ENCODE peak calls at places on chromosomes 4 and X, in nine cellular contexts. One of them, this sample, is unnamed.

GRCh38 chrX:48676106-48676892 is 7.3 kb upstream of the WAS start:
- DNase-seq in heart right ventricle: peak
- DNase-seq in RWPE2: peak
- DNase-seq in body of pancreas: peak
- DNase-seq in A549: peak
- DNase-seq in GM06990: peak
- DNase-seq in pancreas: peak
- DNase-seq in glutamatergic neuron: peak
- DNase-seq in prostate gland: peak
- DNase-seq in this sample: peak

GRCh38 chrX:48800574-48801280 is 1.1 kb upstream of the HDAC6 start:
- DNase-seq in GM06990: no peak
- DNase-seq in pancreas: no peak
- DNase-seq in prostate gland: no peak
- DNase-seq in RWPE2: no peak
- DNase-seq in glutamatergic neuron: no peak
- DNase-seq in heart right ventricle: no peak
- DNase-seq in body of pancreas: no peak
- DNase-seq in A549: no peak
- DNase-seq in this sample: no peak

GRCh38 chr4:183637461-183637860 is 21.5 kb downstream of the RWDD4 start:
- DNase-seq in A549: no peak
- DNase-seq in heart right ventricle: no peak
- DNase-seq in glutamatergic neuron: no peak
- DNase-seq in body of pancreas: no peak
- DNase-seq in RWPE2: no peak
- DNase-seq in GM06990: no peak
- DNase-seq in pancreas: no peak
- DNase-seq in prostate gland: no peak
- DNase-seq in this sample: no peak

GRCh38 chr4:188812644-188813043 is 673.4 kb downstream of the TRIML1 start:
- DNase-seq in RWPE2: no peak
- DNase-seq in glutamatergic neuron: no peak
- DNase-seq in A549: no peak
- DNase-seq in heart right ventricle: no peak
- DNase-seq in body of pancreas: no peak
- DNase-seq in GM06990: no peak
- DNase-seq in pancreas: no peak
- DNase-seq in prostate gland: no peak
- DNase-seq in this sample: no peak

GRCh38 chr4:41258783-41259182 is 2.1 kb downstream of the UCHL1 start:
- DNase-seq in body of pancreas: peak
- DNase-seq in pancreas: no peak
- DNase-seq in A549: peak
- DNase-seq in heart right ventricle: no peak
- DNase-seq in glutamatergic neuron: peak
- DNase-seq in GM06990: no peak
- DNase-seq in RWPE2: no peak
- DNase-seq in prostate gland: peak
- DNase-seq in this sample: no peak

GRCh38 chr4:125520258-125520990 is 205.7 kb downstream of the FAT4 start:
- DNase-seq in GM06990: no peak
- DNase-seq in body of pancreas: no peak
- DNase-seq in RWPE2: no peak
- DNase-seq in prostate gland: no peak
- DNase-seq in A549: no peak
- DNase-seq in pancreas: no peak
- DNase-seq in heart right ventricle: no peak
- DNase-seq in glutamatergic neuron: no peak
- DNase-seq in this sample: no peak

GRCh38 chrX:96889726-96890125 is 6.0 kb downstream of the RPA4 start:
- DNase-seq in RWPE2: no peak
- DNase-seq in A549: no peak
- DNase-seq in heart right ventricle: no peak
- DNase-seq in body of pancreas: no peak
- DNase-seq in pancreas: no peak
- DNase-seq in prostate gland: no peak
- DNase-seq in glutamatergic neuron: no peak
- DNase-seq in GM06990: no peak
- DNase-seq in this sample: no peak

GRCh38 chr4:158906073-158906472 is 137.2 kb downstream of the FNIP2 start:
- DNase-seq in heart right ventricle: no peak
- DNase-seq in GM06990: peak
- DNase-seq in body of pancreas: no peak
- DNase-seq in pancreas: no peak
- DNase-seq in glutamatergic neuron: no peak
- DNase-seq in prostate gland: no peak
- DNase-seq in RWPE2: no peak
- DNase-seq in A549: no peak
- DNase-seq in this sample: no peak

GRCh38 chrX:12139934-12140611 is 1.8 kb downstream of the FRMPD4 start:
- DNase-seq in GM06990: no peak
- DNase-seq in body of pancreas: no peak
- DNase-seq in pancreas: no peak
- DNase-seq in A549: no peak
- DNase-seq in RWPE2: no peak
- DNase-seq in glutamatergic neuron: no peak
- DNase-seq in heart right ventricle: no peak
- DNase-seq in prostate gland: no peak
- DNase-seq in this sample: no peak

GRCh38 chr4:141410839-141411238 is 190.1 kb downstream of the ZNF330 start:
- DNase-seq in pancreas: no peak
- DNase-seq in glutamatergic neuron: no peak
- DNase-seq in GM06990: no peak
- DNase-seq in body of pancreas: no peak
- DNase-seq in A549: no peak
- DNase-seq in RWPE2: no peak
- DNase-seq in heart right ventricle: no peak
- DNase-seq in prostate gland: no peak
- DNase-seq in this sample: no peak

GRCh38 chr4:184439856-184440592 is 34.3 kb downstream of the IRF2 start:
- DNase-seq in RWPE2: no peak
- DNase-seq in A549: no peak
- DNase-seq in pancreas: no peak
- DNase-seq in heart right ventricle: no peak
- DNase-seq in prostate gland: peak
- DNase-seq in GM06990: no peak
- DNase-seq in glutamatergic neuron: no peak
- DNase-seq in body of pancreas: peak
- DNase-seq in this sample: no peak

GRCh38 chr4:143016171-143016570 is 168.5 kb upstream of the USP38 start:
- DNase-seq in heart right ventricle: no peak
- DNase-seq in pancreas: no peak
- DNase-seq in glutamatergic neuron: no peak
- DNase-seq in prostate gland: no peak
- DNase-seq in RWPE2: no peak
- DNase-seq in A549: no peak
- DNase-seq in body of pancreas: no peak
- DNase-seq in GM06990: no peak
- DNase-seq in this sample: no peak

GRCh38 chr4:57905965-57906364 is 795.8 kb upstream of the IGFBP7 start:
- DNase-seq in pancreas: no peak
- DNase-seq in RWPE2: no peak
- DNase-seq in body of pancreas: no peak
- DNase-seq in prostate gland: no peak
- DNase-seq in A549: no peak
- DNase-seq in GM06990: no peak
- DNase-seq in heart right ventricle: no peak
- DNase-seq in glutamatergic neuron: no peak
- DNase-seq in this sample: no peak

GRCh38 chr4:20017439-20017838 is 234.3 kb upstream of the SLIT2 start:
- DNase-seq in A549: no peak
- DNase-seq in pancreas: no peak
- DNase-seq in prostate gland: no peak
- DNase-seq in GM06990: no peak
- DNase-seq in glutamatergic neuron: no peak
- DNase-seq in heart right ventricle: no peak
- DNase-seq in RWPE2: no peak
- DNase-seq in body of pancreas: no peak
- DNase-seq in this sample: no peak

GRCh38 chrX:133297284-133297683 is 79.1 kb upstream of the TFDP3 start:
- DNase-seq in pancreas: no peak
- DNase-seq in RWPE2: no peak
- DNase-seq in body of pancreas: no peak
- DNase-seq in glutamatergic neuron: no peak
- DNase-seq in prostate gland: no peak
- DNase-seq in A549: no peak
- DNase-seq in heart right ventricle: no peak
- DNase-seq in GM06990: no peak
- DNase-seq in this sample: no peak

DNA sequence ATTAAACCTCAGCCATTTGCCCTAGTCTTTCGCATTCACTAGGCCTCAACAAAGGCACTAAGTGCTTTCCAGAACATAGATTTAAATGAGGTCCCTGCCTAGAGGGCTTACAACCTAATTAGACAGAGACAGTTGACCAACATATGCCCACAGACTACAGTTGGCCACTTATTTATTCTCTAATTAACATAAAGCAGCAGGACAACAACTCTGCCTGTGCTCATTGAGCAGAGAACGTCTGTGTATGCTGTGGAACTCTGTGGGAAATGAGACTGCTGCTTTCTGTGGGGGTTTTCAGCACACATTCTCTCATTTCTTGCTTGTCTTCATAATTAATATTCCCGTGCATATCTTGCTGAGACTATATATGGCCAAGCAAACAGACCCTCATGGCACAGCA is 303.1 kb upstream of the TACR3 start:
- DNase-seq in glutamatergic neuron: peak
- DNase-seq in heart right ventricle: no peak
- DNase-seq in RWPE2: no peak
- DNase-seq in body of pancreas: no peak
- DNase-seq in GM06990: peak
- DNase-seq in A549: no peak
- DNase-seq in pancreas: no peak
- DNase-seq in prostate gland: no peak
- DNase-seq in this sample: no peak
- TF ChIP-seq CTCF in glutamatergic neuron: no peak
- TF ChIP-seq CTCF in heart right ventricle: no peak
- TF ChIP-seq CTCF in RWPE2: no peak
- TF ChIP-seq CTCF in body of pancreas: no peak
- TF ChIP-seq CTCF in GM06990: no peak
- TF ChIP-seq CTCF in A549: no peak
- TF ChIP-seq CTCF in pancreas: no peak
- TF ChIP-seq CTCF in prostate gland: no peak
- TF ChIP-seq CTCF in this sample: no peak

GRCh38 chr4:113355550-113356371 is 306.3 kb downstream of the ANK2 start:
- DNase-seq in RWPE2: no peak
- DNase-seq in prostate gland: no peak
- DNase-seq in glutamatergic neuron: no peak
- DNase-seq in body of pancreas: peak
- DNase-seq in heart right ventricle: peak
- DNase-seq in GM06990: peak
- DNase-seq in A549: no peak
- DNase-seq in pancreas: no peak
- DNase-seq in this sample: no peak
- TF ChIP-seq CTCF in RWPE2: no peak
- TF ChIP-seq CTCF in prostate gland: no peak
- TF ChIP-seq CTCF in glutamatergic neuron: no peak
- TF ChIP-seq CTCF in body of pancreas: no peak
- TF ChIP-seq CTCF in heart right ventricle: no peak
- TF ChIP-seq CTCF in GM06990: peak
- TF ChIP-seq CTCF in A549: no peak
- TF ChIP-seq CTCF in pancreas: no peak
- TF ChIP-seq CTCF in this sample: peak

GRCh38 chr4:6591781-6592180 is 16.8 kb downstream of the MAN2B2 start:
- DNase-seq in prostate gland: no peak
- DNase-seq in glutamatergic neuron: no peak
- DNase-seq in A549: no peak
- DNase-seq in body of pancreas: no peak
- DNase-seq in pancreas: no peak
- DNase-seq in RWPE2: no peak
- DNase-seq in GM06990: no peak
- DNase-seq in heart right ventricle: no peak
- DNase-seq in this sample: no peak

GRCh38 chr4:6594826-6595355 is 19.9 kb downstream of the MAN2B2 start:
- DNase-seq in GM06990: no peak
- DNase-seq in pancreas: no peak
- DNase-seq in heart right ventricle: no peak
- DNase-seq in prostate gland: no peak
- DNase-seq in glutamatergic neuron: no peak
- DNase-seq in RWPE2: no peak
- DNase-seq in A549: no peak
- DNase-seq in body of pancreas: no peak
- DNase-seq in this sample: no peak

GRCh38 chr4:6592804-6593563 is 18.0 kb downstream of the MAN2B2 start:
- DNase-seq in prostate gland: no peak
- DNase-seq in RWPE2: no peak
- DNase-seq in A549: no peak
- DNase-seq in heart right ventricle: no peak
- DNase-seq in body of pancreas: no peak
- DNase-seq in pancreas: no peak
- DNase-seq in GM06990: no peak
- DNase-seq in glutamatergic neuron: no peak
- DNase-seq in this sample: no peak

GRCh38 chr4:6595897-6596537 is 21.0 kb downstream of the MAN2B2 start:
- DNase-seq in prostate gland: no peak
- DNase-seq in pancreas: no peak
- DNase-seq in RWPE2: no peak
- DNase-seq in heart right ventricle: no peak
- DNase-seq in GM06990: no peak
- DNase-seq in glutamatergic neuron: no peak
- DNase-seq in body of pancreas: no peak
- DNase-seq in A549: peak
- DNase-seq in this sample: no peak

DNA sequence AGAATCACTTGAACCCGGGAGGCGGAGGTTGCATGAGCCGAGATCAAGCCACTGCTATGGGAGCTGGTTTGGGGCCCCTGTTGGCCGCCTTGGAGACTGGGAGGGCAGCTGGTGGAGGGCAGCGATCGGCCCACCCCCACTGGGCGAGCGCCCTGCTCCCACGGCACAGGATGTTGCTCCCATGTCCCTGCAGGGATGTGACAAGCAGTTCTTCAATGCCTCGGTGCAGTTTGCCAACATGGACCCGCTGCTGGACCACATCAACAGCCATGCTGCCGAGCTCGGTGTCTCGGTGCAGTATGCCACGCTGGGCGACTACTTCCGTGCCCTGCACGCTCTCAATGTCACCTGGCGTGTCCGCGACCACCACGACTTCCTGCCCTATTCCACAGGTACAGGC is 19.4 kb downstream of the MAN2B2 start:
- DNase-seq in heart right ventricle: no peak
- DNase-seq in prostate gland: no peak
- DNase-seq in pancreas: no peak
- DNase-seq in RWPE2: no peak
- DNase-seq in A549: no peak
- DNase-seq in glutamatergic neuron: no peak
- DNase-seq in GM06990: no peak
- DNase-seq in body of pancreas: no peak
- DNase-seq in this sample: no peak
- TF ChIP-seq CTCF in heart right ventricle: no peak
- TF ChIP-seq CTCF in prostate gland: no peak
- TF ChIP-seq CTCF in pancreas: no peak
- TF ChIP-seq CTCF in RWPE2: no peak
- TF ChIP-seq CTCF in A549: no peak
- TF ChIP-seq CTCF in glutamatergic neuron: no peak
- TF ChIP-seq CTCF in GM06990: no peak
- TF ChIP-seq CTCF in body of pancreas: no peak
- TF ChIP-seq CTCF in this sample: no peak

DNA sequence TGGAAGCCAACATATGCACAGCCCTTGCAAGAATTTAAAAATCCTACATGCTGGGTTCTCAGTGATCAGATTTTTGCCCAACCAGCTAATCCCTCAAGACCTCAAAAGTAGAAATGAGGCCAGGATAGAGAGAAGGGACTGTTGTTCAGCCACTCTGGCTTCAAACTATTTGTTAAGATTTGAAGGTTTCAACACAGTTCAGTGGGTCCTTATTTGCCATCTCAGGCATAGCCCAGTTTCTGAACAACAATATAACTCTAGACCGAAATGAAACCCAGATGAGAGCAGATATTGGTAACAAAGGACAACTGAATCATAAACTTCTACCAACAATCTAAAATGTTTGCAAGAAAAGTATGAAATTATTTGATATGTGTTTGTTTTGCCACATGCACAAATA is 237.3 kb downstream of the NR3C2 start:
- DNase-seq in GM06990: no peak
- DNase-seq in body of pancreas: no peak
- DNase-seq in heart right ventricle: no peak
- DNase-seq in glutamatergic neuron: no peak
- DNase-seq in RWPE2: no peak
- DNase-seq in A549: no peak
- DNase-seq in prostate gland: no peak
- DNase-seq in pancreas: no peak
- DNase-seq in this sample: no peak
- TF ChIP-seq CTCF in GM06990: no peak
- TF ChIP-seq CTCF in body of pancreas: no peak
- TF ChIP-seq CTCF in heart right ventricle: no peak
- TF ChIP-seq CTCF in glutamatergic neuron: no peak
- TF ChIP-seq CTCF in RWPE2: no peak
- TF ChIP-seq CTCF in A549: no peak
- TF ChIP-seq CTCF in prostate gland: no peak
- TF ChIP-seq CTCF in pancreas: no peak
- TF ChIP-seq CTCF in this sample: no peak